ENCODE peak calls at places on chromosome X, in nine cellular contexts. Y is EH; N is T-helper 1 cell; X is mucosa of gallbladder; R is fibroblast of the conjunctiva; U is stimulated activated CD8-positive, alpha-beta memory T cell treated with anti-CD3 and anti-CD28 coated beads, Interleukin-7, amount 100 ng/mL, for 24 hours; M is Right ventricle myocardium superior; E is activated T-helper 1 cell treated with anti-CD3 and anti-CD28 coated beads, Interleukin-2, amount 50 U/mL, for 16 hours; D is WTC11. F is an unnamed sample.
A peak's percentile ranks its signal among the peaks of the same experiment; 100 is the strongest.

GRCh38 chrX:9171841-9172240 is 137.9 kb upstream of the FAM9B start:
- DNase-seq in M (no peak), D (no peak), X (no peak), N (no peak), R (no peak), E (no peak), Y (peak; percentile 84), U (no peak), F (no peak)

GRCh38 chrX:106378616-106379015 is 210.5 kb downstream of the PWWP3B start:
- DNase-seq in U (no peak), N (no peak), X (no peak), D (no peak), E (no peak), Y (no peak), M (no peak), R (no peak), F (no peak)

GRCh38 chrX:131802836-131803626 is 220.1 kb upstream of the STK26 start:
- DNase-seq in Y (no peak), X (peak; percentile 86), M (no peak), E (peak; percentile 58), D (peak; percentile 28), R (peak; percentile 56), N (no peak), U (no peak), F (no peak)

GRCh38 chrX:10648608-10649007 is 28.2 kb upstream of the MID1 start:
- DNase-seq in R (no peak), E (no peak), N (no peak), D (no peak), M (no peak), X (no peak), Y (peak; percentile 71), U (no peak), F (no peak)

GRCh38 chrX:71650333-71650969 is 16.9 kb upstream of the LOC101059915 start:
- DNase-seq in N (no peak), R (no peak), M (no peak), Y (no peak), U (no peak), X (no peak), D (no peak), E (no peak), F (no peak)

GRCh38 chrX:141341341-141341740 is 99.0 kb upstream of the SPANXC start:
- DNase-seq in R (peak; percentile 46), U (no peak), M (peak; percentile 33), Y (peak; percentile 72), D (no peak), N (no peak), E (no peak), X (no peak), F (no peak)

GRCh38 chrX:25084446-25084845 is 68.7 kb upstream of the ARX start:
- DNase-seq in E (no peak), U (no peak), N (no peak), X (no peak), R (no peak), M (no peak), Y (no peak), D (no peak), F (no peak)

GRCh38 chrX:9906919-9907318 is 60.2 kb upstream of the CLDN34 start:
- DNase-seq in E (no peak), X (peak; percentile 35), U (no peak), D (peak; percentile 30), M (no peak), Y (no peak), N (no peak), R (no peak), F (no peak)

GRCh38 chrX:14598330-14598729 is 69.0 kb downstream of the GLRA2 start:
- DNase-seq in Y (peak; percentile 53), D (no peak), R (no peak), N (no peak), X (no peak), U (no peak), E (no peak), M (no peak), F (peak; percentile 16)